ENCODE peak calls at places on chromosomes 11 and 22, in seven cellular contexts. One of them, this sample, is unnamed.

GRCh38 chr11:78526497-78527146 is 48.0 kb downstream of the NARS2 start:
- DNase-seq in tibial artery: no peak
- DNase-seq in pancreas: no peak
- DNase-seq in testis: no peak
- DNase-seq in body of pancreas: no peak
- DNase-seq in A673: no peak
- DNase-seq in stomach: no peak
- DNase-seq in this sample: no peak

GRCh38 chr11:76206077-76206326 is 300 bp downstream of the WNT11 start:
- DNase-seq in stomach: no peak
- DNase-seq in body of pancreas: no peak
- DNase-seq in A673: no peak
- DNase-seq in pancreas: no peak
- DNase-seq in tibial artery: no peak
- DNase-seq in testis: no peak
- DNase-seq in this sample: no peak

GRCh38 chr11:130620566-130620965 is 172.1 kb downstream of the ADAMTS15 start:
- DNase-seq in A673: no peak
- DNase-seq in body of pancreas: no peak
- DNase-seq in testis: no peak
- DNase-seq in pancreas: no peak
- DNase-seq in stomach: no peak
- DNase-seq in tibial artery: no peak
- DNase-seq in this sample: no peak

GRCh38 chr11:102914238-102915043 is 39.7 kb upstream of the MMP12 start:
- DNase-seq in tibial artery: no peak
- DNase-seq in stomach: no peak
- DNase-seq in body of pancreas: peak; percentile 19
- DNase-seq in testis: peak; percentile 15
- DNase-seq in pancreas: no peak
- DNase-seq in A673: peak; percentile 89
- DNase-seq in this sample: peak; percentile 54

GRCh38 chr11:61833926-61834277 is 5.8 kb downstream of the FADS2 start:
- DNase-seq in body of pancreas: no peak
- DNase-seq in A673: peak; percentile 57
- DNase-seq in tibial artery: no peak
- DNase-seq in stomach: no peak
- DNase-seq in testis: no peak
- DNase-seq in pancreas: no peak
- DNase-seq in this sample: no peak

GRCh38 chr11:102385053-102385976 is 38.3 kb downstream of the BIRC2 start:
- DNase-seq in pancreas: no peak
- DNase-seq in body of pancreas: no peak
- DNase-seq in stomach: no peak
- DNase-seq in tibial artery: no peak
- DNase-seq in A673: no peak
- DNase-seq in testis: no peak
- DNase-seq in this sample: no peak

GRCh38 chr22:33000342-33001280 is 57.6 kb downstream of the SYN3 start:
- DNase-seq in pancreas: peak; percentile 37
- DNase-seq in tibial artery: no peak
- DNase-seq in stomach: peak; percentile 31
- DNase-seq in testis: peak; percentile 64
- DNase-seq in A673: peak; percentile 84
- DNase-seq in body of pancreas: peak; percentile 16
- DNase-seq in this sample: peak; percentile 58

GRCh38 chr11:103737791-103738190 is 298.6 kb upstream of the DDI1 start:
- DNase-seq in stomach: no peak
- DNase-seq in tibial artery: no peak
- DNase-seq in pancreas: no peak
- DNase-seq in body of pancreas: no peak
- DNase-seq in testis: no peak
- DNase-seq in A673: no peak
- DNase-seq in this sample: no peak

GRCh38 chr11:78809931-78810481 is 235.3 kb upstream of the NARS2 start:
- DNase-seq in body of pancreas: no peak
- DNase-seq in stomach: no peak
- DNase-seq in testis: no peak
- DNase-seq in A673: no peak
- DNase-seq in pancreas: no peak
- DNase-seq in tibial artery: no peak
- DNase-seq in this sample: no peak

GRCh38 chr22:49768961-49769690 is 58.5 kb downstream of the BRD1 start:
- DNase-seq in body of pancreas: peak; percentile 27
- DNase-seq in A673: no peak
- DNase-seq in stomach: no peak
- DNase-seq in testis: peak; percentile 29
- DNase-seq in pancreas: peak; percentile 22
- DNase-seq in tibial artery: peak; percentile 60
- DNase-seq in this sample: no peak

GRCh38 chr11:1433977-1434640 is 44.4 kb downstream of the BRSK2 start:
- DNase-seq in tibial artery: no peak
- DNase-seq in pancreas: no peak
- DNase-seq in testis: no peak
- DNase-seq in body of pancreas: peak; percentile 55
- DNase-seq in stomach: peak; percentile 46
- DNase-seq in A673: no peak
- DNase-seq in this sample: no peak

GRCh38 chr11:57641426-57641825 is 8.3 kb downstream of the YPEL4 start:
- DNase-seq in stomach: no peak
- DNase-seq in testis: no peak
- DNase-seq in A673: peak; percentile 85
- DNase-seq in body of pancreas: peak; percentile 45
- DNase-seq in pancreas: no peak
- DNase-seq in tibial artery: no peak
- DNase-seq in this sample: no peak

GRCh38 chr22:48705917-48706605 is 1121.6 kb downstream of the BRD1 start:
- DNase-seq in testis: no peak
- DNase-seq in pancreas: no peak
- DNase-seq in tibial artery: peak; percentile 39
- DNase-seq in A673: no peak
- DNase-seq in body of pancreas: no peak
- DNase-seq in stomach: no peak
- DNase-seq in this sample: no peak

GRCh38 chr22:49992921-49993648 is 19.5 kb downstream of the IL17REL start:
- DNase-seq in stomach: peak; percentile 80
- DNase-seq in testis: peak; percentile 73
- DNase-seq in body of pancreas: peak; percentile 76
- DNase-seq in pancreas: peak; percentile 70
- DNase-seq in A673: peak; percentile 76
- DNase-seq in tibial artery: peak; percentile 69
- DNase-seq in this sample: peak; percentile 91

GRCh38 chr11:11416502-11416901 is 63.5 kb upstream of the CSNK2A3 start:
- DNase-seq in pancreas: no peak
- DNase-seq in body of pancreas: peak; percentile 39
- DNase-seq in stomach: no peak
- DNase-seq in testis: no peak
- DNase-seq in A673: no peak
- DNase-seq in tibial artery: no peak
- DNase-seq in this sample: no peak

GRCh38 chr11:126318642-126319373 is 14.9 kb downstream of the DCPS start:
- DNase-seq in stomach: no peak
- DNase-seq in A673: no peak
- DNase-seq in body of pancreas: peak; percentile 56
- DNase-seq in testis: peak; percentile 56
- DNase-seq in pancreas: no peak
- DNase-seq in tibial artery: no peak
- DNase-seq in this sample: no peak

GRCh38 chr11:126137146-126137545 is 74.3 kb downstream of the RPUSD4 start:
- DNase-seq in tibial artery: no peak
- DNase-seq in testis: no peak
- DNase-seq in pancreas: no peak
- DNase-seq in body of pancreas: no peak
- DNase-seq in stomach: no peak
- DNase-seq in A673: no peak
- DNase-seq in this sample: no peak

GRCh38 chr22:24681236-24681635 is 78.2 kb downstream of the GGT1 start:
- DNase-seq in testis: no peak
- DNase-seq in stomach: no peak
- DNase-seq in body of pancreas: no peak
- DNase-seq in tibial artery: no peak
- DNase-seq in pancreas: no peak
- DNase-seq in A673: no peak
- DNase-seq in this sample: no peak

DNA sequence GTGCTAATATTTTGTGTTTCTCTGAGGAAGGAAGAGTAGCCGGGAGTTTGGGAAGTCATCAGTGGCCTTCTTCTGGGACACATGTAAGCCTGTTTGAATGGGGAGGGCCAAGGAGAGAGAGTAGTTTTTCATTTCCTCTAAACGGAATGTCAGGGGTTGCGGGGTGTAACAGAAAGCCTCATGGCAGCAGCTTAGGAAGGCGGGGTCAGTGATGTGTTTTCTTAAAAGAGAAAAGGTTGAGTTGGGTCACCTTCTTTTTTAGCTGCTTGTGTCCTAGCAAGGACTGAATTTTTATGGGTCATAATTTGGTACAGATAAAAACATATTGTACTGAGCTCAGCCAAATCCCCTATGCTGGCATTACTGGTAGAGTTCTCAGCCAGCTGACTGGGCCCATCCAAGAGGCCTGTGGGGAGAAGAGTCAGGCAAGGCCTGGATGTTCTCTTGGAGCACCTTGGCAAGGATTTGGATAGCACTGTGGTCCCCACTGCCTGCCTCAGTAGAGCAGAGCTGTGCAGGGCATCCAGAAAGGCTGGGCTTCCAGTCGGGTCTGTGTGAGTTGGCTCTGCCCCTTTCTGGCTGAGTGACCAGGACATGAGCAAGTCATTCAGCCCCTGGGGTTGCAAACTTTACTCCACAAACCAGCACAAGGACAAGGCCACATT is 29.4 kb upstream of the NAV2 start:
- DNase-seq in body of pancreas: no peak
- DNase-seq in A673: no peak
- DNase-seq in testis: peak; percentile 51
- DNase-seq in pancreas: no peak
- DNase-seq in stomach: no peak
- DNase-seq in tibial artery: peak; percentile 92
- DNase-seq in this sample: no peak
- H3K27me3 ChIP-seq in body of pancreas: no peaks in the 10 kb centered on the region
- H3K27me3 ChIP-seq in A673: no peaks in the 10 kb centered on the region
- H3K27me3 ChIP-seq in testis: no peaks in the 10 kb centered on the region
- H3K27me3 ChIP-seq in pancreas: no peaks in the 10 kb centered on the region
- H3K27me3 ChIP-seq in stomach: no peaks in the 10 kb centered on the region
- H3K27me3 ChIP-seq in tibial artery: no peaks in the 10 kb centered on the region
- H3K27me3 ChIP-seq in this sample: no peaks in the 10 kb centered on the region

GRCh38 chr22:41838842-41839618 is 6.1 kb downstream of the SREBF2 start:
- DNase-seq in pancreas: no peak
- DNase-seq in testis: no peak
- DNase-seq in A673: no peak
- DNase-seq in stomach: no peak
- DNase-seq in tibial artery: no peak
- DNase-seq in body of pancreas: no peak
- DNase-seq in this sample: no peak
- H3K4me1 ChIP-seq in pancreas: peaks cover 22% of the 10 kb centered on the region
- H3K4me1 ChIP-seq in testis: peaks cover 29% of the 10 kb centered on the region
- H3K4me1 ChIP-seq in A673: peaks cover 20% of the 10 kb centered on the region
- H3K4me1 ChIP-seq in stomach: peaks cover 81% of the 10 kb centered on the region
- H3K4me1 ChIP-seq in tibial artery: peaks cover 37% of the 10 kb centered on the region
- H3K4me1 ChIP-seq in body of pancreas: peaks cover 56% of the 10 kb centered on the region
- H3K4me1 ChIP-seq in this sample: peaks cover 4% of the 10 kb centered on the region

GRCh38 chr11:60701509-60701818 is 2.1 kb downstream of the MS4A8 start:
- DNase-seq in tibial artery: no peak
- DNase-seq in A673: no peak
- DNase-seq in stomach: no peak
- DNase-seq in body of pancreas: no peak
- DNase-seq in testis: no peak
- DNase-seq in pancreas: no peak
- DNase-seq in this sample: no peak

GRCh38 chr11:60710482-60710881 is 11.1 kb downstream of the MS4A8 start:
- DNase-seq in body of pancreas: no peak
- DNase-seq in A673: no peak
- DNase-seq in tibial artery: no peak
- DNase-seq in stomach: no peak
- DNase-seq in testis: no peak
- DNase-seq in pancreas: no peak
- DNase-seq in this sample: no peak

GRCh38 chr11:60706931-60707330 is 7.5 kb downstream of the MS4A8 start:
- DNase-seq in pancreas: no peak
- DNase-seq in testis: no peak
- DNase-seq in tibial artery: no peak
- DNase-seq in stomach: no peak
- DNase-seq in A673: no peak
- DNase-seq in body of pancreas: no peak
- DNase-seq in this sample: no peak

GRCh38 chr11:60703374-60703773 is 4.0 kb downstream of the MS4A8 start:
- DNase-seq in testis: no peak
- DNase-seq in body of pancreas: peak; percentile 90
- DNase-seq in A673: no peak
- DNase-seq in tibial artery: no peak
- DNase-seq in pancreas: peak; percentile 90
- DNase-seq in stomach: no peak
- DNase-seq in this sample: no peak

DNA sequence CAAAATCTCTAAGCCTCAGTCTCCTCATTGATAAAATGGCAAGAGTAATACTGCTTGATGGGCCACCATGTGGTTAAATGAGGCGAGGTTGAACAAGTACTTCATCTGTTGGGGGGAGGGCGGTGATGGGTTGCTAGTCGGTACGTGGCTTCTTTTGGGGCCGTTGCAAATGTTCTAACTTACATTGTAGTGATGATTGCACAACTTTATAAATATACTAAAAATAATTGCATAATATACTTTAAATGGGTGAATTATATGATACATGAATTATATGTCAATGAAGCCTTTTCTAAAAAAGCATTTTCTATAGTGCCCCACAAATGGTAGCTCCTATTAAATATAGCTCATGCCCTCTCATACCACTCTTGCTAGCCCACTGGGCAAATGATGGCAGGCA is 6.5 kb downstream of the MS4A8 start:
- DNase-seq in body of pancreas: no peak
- DNase-seq in tibial artery: no peak
- DNase-seq in pancreas: no peak
- DNase-seq in testis: no peak
- DNase-seq in A673: no peak
- DNase-seq in stomach: no peak
- DNase-seq in this sample: no peak
- H3K27me3 ChIP-seq in body of pancreas: no peaks in the 10 kb centered on the region
- H3K27me3 ChIP-seq in tibial artery: no peaks in the 10 kb centered on the region
- H3K27me3 ChIP-seq in pancreas: no peaks in the 10 kb centered on the region
- H3K27me3 ChIP-seq in testis: no peaks in the 10 kb centered on the region
- H3K27me3 ChIP-seq in A673: peaks cover 9% of the 10 kb centered on the region
- H3K27me3 ChIP-seq in stomach: no peaks in the 10 kb centered on the region
- H3K27me3 ChIP-seq in this sample: no peaks in the 10 kb centered on the region

DNA sequence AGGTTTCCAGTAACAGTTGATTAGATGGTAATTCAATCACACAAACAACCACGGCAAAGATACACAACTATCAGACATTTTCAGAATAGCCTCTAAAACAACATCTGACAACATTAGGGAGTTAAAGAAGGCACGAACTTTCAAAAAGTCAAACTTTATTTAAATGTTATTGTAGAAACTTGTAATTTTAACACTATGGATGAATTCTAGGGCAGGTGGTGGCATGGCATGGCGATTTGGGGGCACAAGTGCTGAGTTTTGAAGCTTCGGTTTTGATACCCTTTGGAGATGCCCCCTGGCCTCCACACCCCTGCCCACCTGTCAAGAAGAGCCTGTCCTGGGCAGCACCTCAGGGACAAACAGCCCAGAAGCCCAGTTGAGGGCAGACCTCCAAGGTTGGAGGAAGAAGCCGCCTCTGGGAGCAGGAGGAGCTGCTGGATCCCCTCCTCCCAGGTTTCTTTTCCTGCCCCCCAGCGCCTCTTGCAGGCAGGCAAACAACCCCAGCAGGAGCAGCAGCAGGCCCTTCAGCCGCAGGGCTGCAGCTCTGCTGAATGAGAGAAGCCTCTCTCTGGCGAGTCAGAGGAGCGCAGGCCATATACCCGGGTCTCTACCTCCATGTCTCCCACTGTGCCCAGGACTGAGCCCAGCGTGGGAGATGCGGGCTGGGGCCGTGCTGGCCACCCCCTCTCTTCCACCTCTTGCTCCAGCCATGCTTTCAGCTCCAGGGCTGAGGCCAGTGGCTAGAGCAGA is 102.1 kb upstream of the IGLL5 start:
- DNase-seq in tibial artery: no peak
- DNase-seq in stomach: no peak
- DNase-seq in testis: no peak
- DNase-seq in body of pancreas: no peak
- DNase-seq in A673: no peak
- DNase-seq in pancreas: no peak
- DNase-seq in this sample: no peak
- H3K4me1 ChIP-seq in tibial artery: no peaks in the 10 kb centered on the region
- H3K4me1 ChIP-seq in stomach: no peaks in the 10 kb centered on the region
- H3K4me1 ChIP-seq in testis: no peaks in the 10 kb centered on the region
- H3K4me1 ChIP-seq in body of pancreas: peaks cover 22% of the 10 kb centered on the region
- H3K4me1 ChIP-seq in A673: no peaks in the 10 kb centered on the region
- H3K4me1 ChIP-seq in pancreas: no peaks in the 10 kb centered on the region
- H3K4me1 ChIP-seq in this sample: peaks cover 11% of the 10 kb centered on the region

This sample was measured in Peyer's patch.